ENCODE peak calls at places on chromosomes 1 and 21, in four cellular contexts. T, B, C and I are unnamed samples.

GRCh38 chr1:52164604-52165003 is 22.7 kb downstream of the ZFYVE9 start:
- DNase-seq in T (no peak), C (no peak), B (no peak), I (peak; percentile 28)

GRCh38 chr1:51574796-51575195 is 42.1 kb upstream of the OSBPL9 start:
- DNase-seq in C (no peak), T (no peak), B (no peak), I (no peak)

GRCh38 chr21:27570306-27570868 is 603.5 kb upstream of the ADAMTS5 start:
- DNase-seq in T (peak; percentile 14), B (no peak), C (no peak), I (peak; percentile 39)

GRCh38 chr21:45286671-45287437 is 841 bp downstream of the POFUT2 start:
- DNase-seq in C (peak; percentile 86), B (peak; percentile 47), T (peak; percentile 8), I (peak; percentile 20)

GRCh38 chr1:178599087-178599486 is 86.2 kb downstream of the TEX35 start:
- DNase-seq in T (no peak), C (no peak), B (no peak), I (no peak)

GRCh38 chr21:28923439-28923975 is 69.2 kb downstream of the LTN1 start:
- DNase-seq in T (no peak), C (no peak), B (no peak), I (no peak)

GRCh38 chr21:45270306-45270821 is 17.3 kb downstream of the POFUT2 start:
- DNase-seq in T (peak; percentile 3), C (peak; percentile 60), B (peak; percentile 56), I (no peak)

GRCh38 chr1:15939181-15940109 is 36.5 kb downstream of the ZBTB17 start:
- DNase-seq in B (peak; percentile 80), T (peak; percentile 48), C (no peak), I (peak; percentile 49)

GRCh38 chr1:34753163-34753562 is 1.7 kb upstream of the GJB5 start:
- DNase-seq in C (no peak), T (no peak), B (no peak), I (no peak)

GRCh38 chr21:18655927-18656326 is 252.3 kb upstream of the TMPRSS15 start:
- DNase-seq in B (no peak), C (no peak), T (no peak), I (no peak)

GRCh38 chr1:205510951-205511330 is 6.5 kb downstream of the CDK18 start:
- DNase-seq in T (no peak), B (no peak), C (no peak), I (no peak)

GRCh38 chr1:68916227-68916853 is 419.5 kb upstream of the DEPDC1 start:
- DNase-seq in C (no peak), B (no peak), T (no peak), I (peak; percentile 2)

GRCh38 chr1:212583643-212584042 is 24.9 kb upstream of the ATF3 start:
- DNase-seq in T (no peak), C (no peak), B (no peak), I (no peak)

GRCh38 chr1:43603004-43603403 is 46.9 kb upstream of the KDM4A start:
- DNase-seq in T (no peak), B (no peak), C (no peak), I (no peak)

GRCh38 chr1:45622267-45622890 is 1.5 kb downstream of the CCDC17 start:
- DNase-seq in C (no peak), B (no peak), T (no peak), I (no peak)

GRCh38 chr21:18550361-18550760 is 146.8 kb upstream of the TMPRSS15 start:
- DNase-seq in B (no peak), T (no peak), C (no peak), I (no peak)

GRCh38 chr1:168320149-168320548 is 39.5 kb downstream of the TBX19 start:
- DNase-seq in C (no peak), B (no peak), T (no peak), I (no peak)

GRCh38 chr1:64133036-64133435 is 70.4 kb upstream of the UBE2U start:
- DNase-seq in B (no peak), C (no peak), T (no peak), I (peak; percentile 5)

GRCh38 chr1:156638189-156638588 is 3.7 kb upstream of the BCAN start:
- DNase-seq in C (no peak), T (no peak), B (no peak), I (no peak)

GRCh38 chr21:16078382-16078781 is 348.6 kb downstream of the USP25 start:
- DNase-seq in B (no peak), T (no peak), C (no peak), I (no peak)

GRCh38 chr1:4170548-4170947 is 270.5 kb upstream of the C1orf174 start:
- DNase-seq in C (no peak), T (no peak), B (no peak), I (no peak)

GRCh38 chr21:45379171-45379900 is 25.6 kb upstream of the COL18A1 start:
- DNase-seq in T (no peak), B (peak; percentile 47), C (no peak), I (no peak)

GRCh38 chr1:210189426-210189825 is 43.2 kb upstream of the SERTAD4 start:
- DNase-seq in T (no peak), C (no peak), B (no peak), I (no peak)

GRCh38 chr1:244730153-244730933 is 77.4 kb downstream of the DESI2 start:
- DNase-seq in T (peak; percentile 49), B (no peak), C (peak; percentile 73), I (peak; percentile 49)

GRCh38 chr1:186498695-186499389 is 37.9 kb upstream of the PDC start:
- DNase-seq in B (no peak), C (no peak), T (no peak), I (peak; percentile 69)

GRCh38 chr1:239025223-239025622 is 361.1 kb upstream of the CHRM3 start:
- DNase-seq in C (no peak), B (no peak), T (no peak), I (no peak)

GRCh38 chr21:20445971-20446370 is 552.2 kb upstream of the NCAM2 start:
- DNase-seq in T (no peak), C (no peak), B (no peak), I (no peak)

GRCh38 chr1:110196917-110197782 is 13.0 kb upstream of the KCNC4 start:
- DNase-seq in C (peak; percentile 70), T (no peak), B (no peak), I (peak; percentile 34)

GRCh38 chr1:243917863-243918565 is 68.0 kb upstream of the AKT3 start:
- DNase-seq in B (no peak), C (peak; percentile 5), T (no peak), I (no peak)

GRCh38 chr1:42177551-42177981 is 13.0 kb upstream of the GUCA2A start:
- DNase-seq in C (no peak), B (no peak), T (no peak), I (peak; percentile 92)

GRCh38 chr1:205813755-205814058 is 709 bp upstream of the SLC41A1 start:
- DNase-seq in B (no peak), C (no peak), T (no peak), I (no peak)

GRCh38 chr21:22925032-22925431 is 1926.8 kb downstream of the NCAM2 start:
- DNase-seq in B (no peak), C (no peak), T (no peak), I (no peak)

DNA sequence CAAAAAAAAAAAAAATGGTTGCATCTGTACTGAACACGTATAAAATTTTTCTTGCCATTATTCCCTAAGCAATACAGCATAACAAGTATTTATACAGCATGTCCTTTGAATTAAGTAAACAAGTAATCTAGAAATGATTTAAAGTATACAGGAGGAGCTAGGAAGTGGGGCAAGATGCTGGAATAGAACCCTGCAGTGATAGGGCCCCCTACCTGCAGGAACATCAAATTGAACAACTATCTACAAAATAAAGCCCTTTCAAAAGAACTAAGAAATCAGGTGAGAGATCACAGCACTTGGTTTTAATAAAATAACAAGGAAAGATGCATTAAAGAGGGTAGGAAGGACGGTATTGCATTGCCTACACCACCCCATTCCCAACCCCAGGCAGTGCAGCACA is 10.9 kb downstream of the TSHB start:
- DNase-seq in B (no peak), C (peak; percentile 18), T (no peak), I (no peak)
- TF ChIP-seq CTCF in B (no peak), C (peak; percentile 53), T (no peak), I (no peak)

DNA sequence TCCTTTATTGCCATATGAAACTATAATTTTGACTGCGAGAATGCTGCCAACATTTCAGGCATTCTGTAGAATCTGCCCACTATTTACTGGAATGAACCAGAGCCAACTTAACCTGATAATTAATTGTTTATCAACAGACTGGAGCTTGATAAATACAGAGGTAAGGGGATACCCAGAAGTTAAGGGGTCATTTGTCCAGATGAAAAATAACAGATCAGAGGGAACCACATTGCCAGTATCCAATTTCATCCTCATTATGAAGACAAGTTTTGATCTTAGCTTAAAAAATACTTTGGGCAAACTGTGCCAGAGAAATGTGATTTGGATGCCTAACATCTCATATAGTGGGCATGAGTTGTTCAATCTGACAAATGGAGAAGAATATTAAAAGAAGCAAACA is 63.6 kb downstream of the IFI44 start:
- DNase-seq in C (no peak), T (no peak), B (no peak), I (no peak)
- TF ChIP-seq POLR2AphosphoS5 in C (no peak), T (no peak), B (no peak), I (no peak)

GRCh38 chr1:17632541-17633193 is 93.2 kb downstream of the ARHGEF10L start:
- DNase-seq in C (no peak), B (no peak), T (no peak), I (no peak)
- TF ChIP-seq CTCF in C (no peak), B (no peak), T (no peak), I (no peak)

DNA sequence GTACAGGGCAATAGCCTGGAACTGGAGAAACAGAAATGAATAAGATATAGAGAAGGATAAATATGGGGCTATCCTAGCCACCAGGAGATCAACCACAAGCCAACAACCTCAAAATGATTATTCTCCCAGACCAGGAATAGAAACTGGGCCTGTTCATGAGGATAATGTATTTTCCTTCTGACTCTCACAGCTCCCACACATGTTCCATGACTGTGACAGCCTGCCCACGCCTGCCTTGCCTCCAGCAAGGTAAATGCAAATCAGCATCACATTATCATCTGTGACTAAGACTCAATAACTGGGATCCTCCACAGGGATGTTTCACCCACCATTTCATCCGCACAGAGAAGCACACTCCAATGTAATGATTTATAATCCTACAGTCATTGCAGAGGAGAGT is 3.3 kb downstream of the ENSA start:
- DNase-seq in C (no peak), B (no peak), T (no peak), I (no peak)
- TF ChIP-seq POLR2AphosphoS5 in C (no peak), B (no peak), T (no peak), I (no peak)

GRCh38 chr1:62877579-62877978 is 93.6 kb downstream of the ATG4C start:
- DNase-seq in B (no peak), C (no peak), T (no peak), I (no peak)

GRCh38 chr1:62882705-62883104 is 98.8 kb downstream of the ATG4C start:
- DNase-seq in B (no peak), C (no peak), T (no peak), I (no peak)

GRCh38 chr1:62884156-62884740 is 100.3 kb downstream of the ATG4C start:
- DNase-seq in C (no peak), T (no peak), B (no peak), I (no peak)

GRCh38 chr1:62879962-62880361 is 96.0 kb downstream of the ATG4C start:
- DNase-seq in C (no peak), B (no peak), T (no peak), I (no peak)

DNA sequence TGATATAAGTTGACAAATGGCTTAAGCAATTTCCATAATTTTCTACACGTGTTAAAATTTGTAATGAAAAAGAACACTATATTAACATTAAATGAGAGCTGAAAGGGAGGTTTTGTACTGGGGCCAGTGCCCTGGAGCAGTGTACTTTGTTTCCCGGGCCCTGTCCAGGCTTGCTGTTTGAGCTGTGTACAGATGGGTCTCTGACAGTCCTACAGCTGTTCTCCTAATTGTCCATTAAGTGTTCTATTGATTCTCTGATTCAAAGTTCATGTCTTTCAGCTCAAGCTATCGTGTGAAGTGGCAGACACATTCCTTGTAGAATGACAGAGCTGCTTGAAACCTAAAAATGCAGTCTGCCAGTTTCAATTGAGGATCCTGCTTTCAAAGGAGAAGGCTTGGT is 98.2 kb downstream of the ATG4C start:
- DNase-seq in B (no peak), C (no peak), T (no peak), I (no peak)
- TF ChIP-seq CTCF in B (no peak), C (no peak), T (no peak), I (no peak)